ENCODE peak calls at places on chromosomes 3 and 15, in ten cellular contexts. O is frontal cortex, Q is A549, R is skeletal muscle cell, I is NB4, W is activated gamma-delta T cell treated with Interleukin-2 at 50 U/mL for 16 hours, N is BJ, D is cardiac fibroblast, Z is GM23248, S is activated T-cell treated with anti-CD3 and anti-CD28 coated beads for 4 hours. B is an unnamed sample.

GRCh38 chr3:113064183-113064582 is 73.4 kb downstream of the GTPBP8 start:
- DNase-seq in O (no peak), Q (no peak), R (no peak), I (no peak), W (no peak), N (no peak), D (no peak), Z (no peak), S (no peak), B (no peak)

GRCh38 chr3:48518755-48519154 is 14.8 kb upstream of the SHISA5 start:
- DNase-seq in O (no peak), Q (no peak), R (no peak), I (no peak), W (no peak), N (no peak), D (no peak), Z (no peak), S (no peak), B (no peak)

GRCh38 chr3:49906004-49906860 is 2.6 kb upstream of the MST1R start:
- DNase-seq in O (peak), Q (peak), R (no peak), I (peak), W (peak), N (no peak), D (peak), Z (peak), S (peak), B (no peak)

GRCh38 chr3:187077537-187077936 is 61.8 kb downstream of the RPL39L start:
- DNase-seq in O (no peak), Q (no peak), R (no peak), I (no peak), W (no peak), N (no peak), D (no peak), Z (no peak), S (no peak), B (no peak)

GRCh38 chr3:21672303-21672702 is 78.7 kb downstream of the ZNF385D start:
- DNase-seq in O (no peak), Q (no peak), R (peak), I (no peak), W (no peak), N (peak), D (peak), Z (peak), S (no peak), B (peak)

GRCh38 chr3:147200545-147200944 is 205.8 kb downstream of the ZIC4 start:
- DNase-seq in O (no peak), Q (no peak), R (peak), I (no peak), W (no peak), N (no peak), D (peak), Z (peak), S (no peak), B (peak)

GRCh38 chr3:30847589-30847988 is 46.9 kb downstream of the GADL1 start:
- DNase-seq in O (no peak), Q (no peak), R (no peak), I (no peak), W (no peak), N (no peak), D (no peak), Z (no peak), S (no peak), B (no peak)

GRCh38 chr15:65804252-65804931 is 12.3 kb upstream of the DENND4A start:
- DNase-seq in O (no peak), Q (no peak), R (peak), I (peak), W (no peak), N (no peak), D (peak), Z (peak), S (no peak), B (peak)

GRCh38 chr3:38521391-38521987 is 25.3 kb downstream of the EXOG start:
- DNase-seq in O (peak), Q (peak), R (no peak), I (peak), W (peak), N (no peak), D (peak), Z (peak), S (peak), B (no peak)

GRCh38 chr15:92878593-92879053 is 21.5 kb upstream of the CHD2 start:
- DNase-seq in O (no peak), Q (no peak), R (no peak), I (no peak), W (no peak), N (no peak), D (no peak), Z (no peak), S (no peak), B (no peak)

GRCh38 chr3:123286308-123287023 is 84.7 kb downstream of the SEC22A start:
- DNase-seq in O (no peak), Q (peak), R (no peak), I (peak), W (no peak), N (no peak), D (peak), Z (peak), S (no peak), B (peak)

GRCh38 chr15:49813615-49814014 is 192.8 kb downstream of the DTWD1 start:
- DNase-seq in O (no peak), Q (no peak), R (peak), I (no peak), W (no peak), N (no peak), D (no peak), Z (no peak), S (no peak), B (no peak)

GRCh38 chr3:186107148-186108105 is 1.5 kb downstream of the ETV5 start:
- DNase-seq in O (peak), Q (peak), R (peak), I (peak), W (peak), N (no peak), D (peak), Z (peak), S (no peak), B (no peak)

GRCh38 chr3:12759693-12760565 is 870 bp upstream of the TMEM40 start:
- DNase-seq in O (no peak), Q (no peak), R (no peak), I (no peak), W (no peak), N (no peak), D (no peak), Z (no peak), S (no peak), B (no peak)

GRCh38 chr15:74901612-74902063 is 5.0 kb downstream of the FAM219B start:
- DNase-seq in O (no peak), Q (peak), R (no peak), I (peak), W (peak), N (no peak), D (peak), Z (peak), S (peak), B (no peak)

GRCh38 chr3:138455801-138456716 is 21.6 kb downstream of the ESYT3 start:
- DNase-seq in O (no peak), Q (no peak), R (no peak), I (no peak), W (no peak), N (no peak), D (peak), Z (peak), S (no peak), B (no peak)

GRCh38 chr3:15578272-15578671 is 23.1 kb downstream of the HACL1 start:
- DNase-seq in O (no peak), Q (no peak), R (no peak), I (peak), W (no peak), N (no peak), D (no peak), Z (peak), S (no peak), B (no peak)

GRCh38 chr3:24387000-24387399 is 107.7 kb downstream of the THRB start:
- DNase-seq in O (no peak), Q (no peak), R (no peak), I (no peak), W (no peak), N (no peak), D (peak), Z (peak), S (no peak), B (no peak)

GRCh38 chr15:34889486-34889885 is 80.1 kb downstream of the AQR start:
- DNase-seq in O (no peak), Q (no peak), R (no peak), I (no peak), W (no peak), N (no peak), D (peak), Z (peak), S (no peak), B (no peak)

GRCh38 chr15:72534522-72534921 is 60.4 kb downstream of the ARIH1 start:
- DNase-seq in O (no peak), Q (no peak), R (no peak), I (no peak), W (peak), N (no peak), D (no peak), Z (no peak), S (no peak), B (no peak)